ENCODE peak calls at places on chromosomes 11 and 22, in six cellular contexts. A, C, L, O, R and W are unnamed samples.

GRCh38 chr11:17406082-17406817 is 17.8 kb upstream of the KCNJ11 start:
- DNase-seq in A (no peak), C (no peak), L (peak; percentile 61), O (no peak), R (peak; percentile 10), W (no peak)

GRCh38 chr22:29722587-29722986 is 2.8 kb downstream of the CABP7 start:
- DNase-seq in A (no peak), C (no peak), L (no peak), O (no peak), R (no peak), W (no peak)

GRCh38 chr11:111719379-111719778 is 46.8 kb downstream of the PPP2R1B start:
- DNase-seq in A (no peak), C (no peak), L (no peak), O (peak; percentile 46), R (no peak), W (no peak)

GRCh38 chr11:61279934-61280656 is 15.0 kb downstream of the VWCE start:
- DNase-seq in A (no peak), C (no peak), L (peak; percentile 89), O (no peak), R (no peak), W (no peak)

GRCh38 chr11:17184882-17185587 is 22.8 kb downstream of the PIK3C2A start:
- DNase-seq in A (no peak), C (no peak), L (no peak), O (no peak), R (no peak), W (no peak)

GRCh38 chr11:130428271-130428670 is at the start of gene ADAMTS8:
- DNase-seq in A (no peak), C (no peak), L (no peak), O (no peak), R (no peak), W (no peak)

GRCh38 chr22:18119409-18120110 is 9.0 kb downstream of the TUBA8 start:
- DNase-seq in A (no peak), C (no peak), L (peak; percentile 50), O (no peak), R (no peak), W (no peak)

GRCh38 chr11:27934830-27935145 is 173.2 kb downstream of the KIF18A start:
- DNase-seq in A (peak; percentile 93), C (no peak), L (no peak), O (peak; percentile 62), R (no peak), W (no peak)

GRCh38 chr11:134331565-134332188 is at the start of gene GLB1L2:
- DNase-seq in A (peak; percentile 45), C (peak; percentile 99), L (peak; percentile 85), O (peak; percentile 36), R (peak; percentile 91), W (no peak)

GRCh38 chr11:82902086-82902485 is 550 bp downstream of the DDIAS start:
- DNase-seq in A (no peak), C (peak; percentile 37), L (no peak), O (no peak), R (no peak), W (peak; percentile 1)

GRCh38 chr22:38270091-38270972 is 2.5 kb downstream of the TMEM184B start:
- DNase-seq in A (no peak), C (no peak), L (no peak), O (no peak), R (no peak), W (no peak)

GRCh38 chr11:122453586-122453985 is 201.9 kb upstream of the UBASH3B start:
- DNase-seq in A (no peak), C (no peak), L (no peak), O (no peak), R (no peak), W (no peak)

GRCh38 chr11:15687342-15687741 is 572.6 kb downstream of the INSC start:
- DNase-seq in A (no peak), C (no peak), L (no peak), O (no peak), R (no peak), W (no peak)

GRCh38 chr22:19121631-19122142 is 525 bp downstream of the DGCR2 start:
- DNase-seq in A (no peak), C (peak; percentile 98), L (peak; percentile 65), O (peak; percentile 54), R (peak; percentile 91), W (peak; percentile 51)

GRCh38 chr11:66288138-66288865 is 641 bp downstream of the YIF1A start:
- DNase-seq in A (no peak), C (no peak), L (no peak), O (peak; percentile 35), R (no peak), W (peak; percentile 12)

GRCh38 chr11:2209370-2209801 is 37.8 kb upstream of the TH start:
- DNase-seq in A (no peak), C (no peak), L (no peak), O (no peak), R (peak; percentile 61), W (no peak)

GRCh38 chr11:87809256-87809655 is 366.0 kb downstream of the RAB38 start:
- DNase-seq in A (no peak), C (no peak), L (no peak), O (no peak), R (no peak), W (no peak)

GRCh38 chr22:29581799-29582198 is 886 bp upstream of the NIPSNAP1 start:
- DNase-seq in A (no peak), C (no peak), L (peak; percentile 56), O (no peak), R (no peak), W (no peak)

GRCh38 chr11:108958446-108959123 is 293.7 kb downstream of the DDX10 start:
- DNase-seq in A (no peak), C (no peak), L (no peak), O (peak; percentile 54), R (no peak), W (no peak)

GRCh38 chr11:86396403-86396802 is 21.7 kb downstream of the CCDC81 start:
- DNase-seq in A (no peak), C (no peak), L (no peak), O (peak; percentile 48), R (no peak), W (no peak)

GRCh38 chr11:36196476-36197099 is 92.6 kb downstream of the COMMD9 start:
- DNase-seq in A (no peak), C (no peak), L (no peak), O (no peak), R (no peak), W (no peak)

GRCh38 chr11:17972987-17973386 is 39.9 kb downstream of the SERGEF start:
- DNase-seq in A (peak; percentile 60), C (peak; percentile 58), L (no peak), O (peak; percentile 44), R (no peak), W (peak; percentile 4)

GRCh38 chr22:37187891-37188761 is at the start of gene C1QTNF6:
- DNase-seq in A (no peak), C (no peak), L (peak; percentile 43), O (peak; percentile 57), R (peak; percentile 75), W (no peak)

GRCh38 chr11:2176389-2176900 is 4.8 kb upstream of the TH start:
- DNase-seq in A (no peak), C (no peak), L (no peak), O (no peak), R (no peak), W (no peak)

GRCh38 chr11:116819049-116819448 is 4.1 kb downstream of the APOA4 start:
- DNase-seq in A (no peak), C (no peak), L (no peak), O (no peak), R (no peak), W (no peak)

GRCh38 chr11:11841121-11841604 is 609 bp upstream of the USP47 start:
- DNase-seq in A (peak; percentile 16), C (no peak), L (peak; percentile 33), O (no peak), R (no peak), W (peak; percentile 36)

GRCh38 chr11:19789840-19790710 is 77.4 kb downstream of the NAV2 start:
- DNase-seq in A (no peak), C (no peak), L (no peak), O (no peak), R (no peak), W (no peak)

GRCh38 chr11:86456075-86456939 is 81.6 kb downstream of the CCDC81 start:
- DNase-seq in A (peak; percentile 67), C (peak; percentile 85), L (peak; percentile 87), O (peak; percentile 87), R (peak; percentile 87), W (peak; percentile 75)

GRCh38 chr22:23192133-23192532 is 11.8 kb downstream of the BCR start:
- DNase-seq in A (no peak), C (no peak), L (peak; percentile 77), O (no peak), R (no peak), W (no peak)

GRCh38 chr11:47854667-47855066 is 6.5 kb upstream of the NUP160 start:
- DNase-seq in A (no peak), C (no peak), L (no peak), O (no peak), R (no peak), W (no peak)

GRCh38 chr11:62336949-62337681 is at the start of gene ASRGL1:
- DNase-seq in A (peak; percentile 43), C (peak; percentile 94), L (peak; percentile 94), O (peak; percentile 77), R (peak; percentile 96), W (peak; percentile 79)

GRCh38 chr22:43567691-43568308 is 156.0 kb downstream of the MPPED1 start:
- DNase-seq in A (no peak), C (no peak), L (no peak), O (no peak), R (no peak), W (no peak)

GRCh38 chr11:11842426-11843008 is 745 bp downstream of the USP47 start:
- DNase-seq in A (peak; percentile 53), C (peak; percentile 18), L (peak; percentile 62), O (peak; percentile 84), R (no peak), W (peak; percentile 86)

GRCh38 chr11:68545796-68546195 is 85.2 kb downstream of the PPP6R3 start:
- DNase-seq in A (no peak), C (no peak), L (peak; percentile 63), O (no peak), R (no peak), W (no peak)
- TF ChIP-seq POLR2AphosphoS5 in A (no peak), C (no peak), L (no peak), O (no peak), R (no peak), W (no peak)

GRCh38 chr11:71930556-71931244 is 1.9 kb downstream of the RNF121 start:
- DNase-seq in A (no peak), C (no peak), L (no peak), O (no peak), R (no peak), W (no peak)
- H3K4me3 ChIP-seq in A (peak overlapping the region; percentile 89), C (peak overlapping the region; percentile 53), L (peak overlapping the region; percentile 98), O (peak overlapping the region; percentile 78), R (no peak overlapping the region), W (no peak overlapping the region)

GRCh38 chr22:45240137-45240809 is 421 bp downstream of the KIAA0930 start:
- DNase-seq in A (no peak), C (peak; percentile 13), L (no peak), O (peak; percentile 23), R (peak; percentile 92), W (peak; percentile 43)
- H3K27ac ChIP-seq in A (peak overlapping the region; percentile 60), C (no peak overlapping the region), L (peak overlapping the region; percentile 35), O (no peak overlapping the region), R (no peak overlapping the region), W (peak overlapping the region; percentile 90)

DNA sequence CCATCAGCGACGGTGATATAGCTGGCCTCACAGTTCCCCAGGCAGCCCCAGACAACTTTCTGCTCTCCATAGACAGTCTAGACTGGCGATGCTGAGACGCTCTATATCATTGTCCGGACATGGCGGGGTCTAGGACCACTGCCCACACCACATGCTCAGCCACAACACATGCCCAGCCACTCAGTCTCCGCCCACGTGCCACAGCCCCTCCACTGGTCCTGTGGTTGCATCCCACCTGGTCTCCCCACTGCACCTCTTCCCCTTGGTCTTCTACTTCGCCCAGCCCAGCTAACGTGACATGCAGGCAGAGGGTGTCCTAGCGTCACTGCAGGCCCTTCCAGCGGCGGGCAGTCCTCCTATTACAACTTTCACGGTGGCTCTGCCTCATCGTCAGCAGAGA is 22.9 kb upstream of the YPEL1 start:
- DNase-seq in A (no peak), C (no peak), L (no peak), O (no peak), R (peak; percentile 51), W (no peak)
- TF ChIP-seq POLR2AphosphoS5 in A (no peak), C (no peak), L (no peak), O (peak; percentile 26), R (peak; percentile 72), W (peak; percentile 16)